ENCODE peak calls at places on chromosomes 11 and 22, in five cellular contexts. A is NCI-H1105; O is T-helper 2 cell; W is substantia nigra; U is activated naive CD8-positive, alpha-beta T cell treated with anti-CD3 and anti-CD28 coated beads, Interleukin-2, amount 50 U/mL, for 24 hours. V is an unnamed sample.

GRCh38 chr22:38257650-38258246 is 15.1 kb downstream of the TMEM184B start:
- DNase-seq in W (no peak), U (no peak), O (no peak), A (peak), V (no peak)

GRCh38 chr11:69377029-69377952 is 83.3 kb downstream of the MYEOV start:
- DNase-seq in O (no peak), A (no peak), U (no peak), W (no peak), V (no peak)

GRCh38 chr11:61728940-61729219 is 23.6 kb upstream of the MYRF start:
- DNase-seq in U (peak), W (no peak), A (no peak), O (no peak), V (no peak)

GRCh38 chr22:49971232-49972162 is 10.9 kb downstream of the PIM3 start:
- DNase-seq in U (peak), W (peak), O (peak), A (no peak), V (no peak)

GRCh38 chr11:120931057-120931779 is 92.7 kb upstream of the TBCEL start:
- DNase-seq in O (no peak), A (no peak), U (no peak), W (no peak), V (no peak)

GRCh38 chr22:24417200-24417599 is 10.2 kb upstream of the ADORA2A start:
- DNase-seq in U (no peak), A (no peak), W (no peak), O (no peak), V (no peak)

GRCh38 chr11:113262594-113262993 is 51.8 kb upstream of the TTC12 start:
- DNase-seq in U (no peak), A (no peak), W (no peak), O (no peak), V (no peak)

GRCh38 chr22:38314992-38315800 is 2.0 kb downstream of the CSNK1E start:
- DNase-seq in W (no peak), A (peak), O (no peak), U (no peak), V (peak)

GRCh38 chr22:22460635-22461034 is 47.9 kb downstream of the ZNF280B start:
- DNase-seq in U (no peak), A (no peak), W (no peak), O (no peak), V (no peak)

GRCh38 chr11:58301576-58301975 is 33.5 kb upstream of the OR10W1 start:
- DNase-seq in O (no peak), W (no peak), A (no peak), U (no peak), V (no peak)

GRCh38 chr11:2590951-2591754 is 108.6 kb downstream of the KCNQ1OT1 start:
- DNase-seq in W (peak), U (no peak), A (no peak), O (no peak), V (peak)

GRCh38 chr11:100687630-100688395 is 725 bp downstream of the ARHGAP42 start:
- DNase-seq in A (no peak), O (no peak), U (peak), W (no peak), V (peak)

GRCh38 chr11:120344302-120345004 is 8.2 kb downstream of the ARHGEF12 start:
- DNase-seq in W (no peak), O (peak), U (peak), A (no peak), V (no peak)

GRCh38 chr11:19988598-19988997 is 171.7 kb downstream of the DBX1 start:
- DNase-seq in U (no peak), O (no peak), W (peak), A (no peak), V (peak)

GRCh38 chr11:65646921-65647701 is 9.2 kb downstream of the SIPA1 start:
- DNase-seq in O (no peak), U (no peak), W (peak), A (no peak), V (peak)

GRCh38 chr11:62444271-62444833 is 25.5 kb downstream of the SCGB1A1 start:
- DNase-seq in W (peak), A (peak), U (peak), O (no peak), V (peak)

GRCh38 chr11:3359092-3359824 is 19.7 kb downstream of the ZNF195 start:
- DNase-seq in U (no peak), A (no peak), O (no peak), W (no peak), V (no peak)

GRCh38 chr11:69487391-69487790 is 5.9 kb downstream of the LINC01488 start:
- DNase-seq in U (no peak), W (no peak), A (no peak), O (no peak), V (no peak)

GRCh38 chr22:24207264-24208011 is 26.2 kb downstream of the SUSD2 start:
- DNase-seq in W (no peak), O (no peak), A (no peak), U (no peak), V (no peak)

GRCh38 chr11:63951779-63952536 is 13.2 kb downstream of the NAA40 start:
- DNase-seq in W (no peak), O (no peak), U (peak), A (no peak), V (no peak)

GRCh38 chr11:128473631-128474030 is 113.7 kb downstream of the ETS1 start:
- DNase-seq in A (no peak), O (peak), U (no peak), W (no peak), V (no peak)

GRCh38 chr22:30178180-30179126 is 68.1 kb downstream of the LIF start:
- DNase-seq in A (no peak), U (peak), W (no peak), O (no peak), V (no peak)

GRCh38 chr11:125869526-125869925 is 17.9 kb upstream of the HYLS1 start:
- DNase-seq in O (no peak), A (no peak), U (no peak), W (no peak), V (no peak)

GRCh38 chr11:118623291-118623655 is 15.9 kb downstream of the PHLDB1 start:
- DNase-seq in W (no peak), A (peak), O (no peak), U (no peak), V (no peak)

GRCh38 chr22:37898441-37899181 is 7.5 kb upstream of the MICALL1 start:
- DNase-seq in A (no peak), O (no peak), U (no peak), W (peak), V (peak)

GRCh38 chr11:68661697-68662603 is 22.4 kb upstream of the GAL start:
- DNase-seq in W (no peak), O (no peak), U (no peak), A (no peak), V (no peak)

GRCh38 chr11:26820739-26821138 is 98.9 kb upstream of the SLC5A12 start:
- DNase-seq in O (no peak), A (no peak), W (no peak), U (no peak), V (no peak)

V was measured in globus pallidus.